ENCODE peak calls at places on chromosomes 12 and 14, in five cellular contexts. U is SK-N-SH, C is psoas muscle, Z is ovary, M is ascending aorta. G is an unnamed sample. For H3K36me3, the result is how much of the 10 kb centered on the place peaks cover.

GRCh38 chr12:3061129-3061857 is 15.9 kb upstream of the TSPAN9 start:
- DNase-seq in U (no peak), C (no peak), Z (no peak), M (no peak), G (no peak)

GRCh38 chr14:71319646-71320045 is 412.4 kb downstream of the PCNX1 start:
- DNase-seq in U (peak), C (no peak), Z (peak), M (no peak), G (no peak)

GRCh38 chr12:92272301-92272964 is 126.8 kb upstream of the BTG1 start:
- DNase-seq in U (no peak), C (no peak), Z (no peak), M (no peak), G (no peak)

GRCh38 chr14:77120771-77121743 is 20.5 kb downstream of the ZDHHC22 start:
- DNase-seq in U (no peak), C (no peak), Z (no peak), M (no peak), G (no peak)

GRCh38 chr12:120055231-120055630 is 61.3 kb downstream of the RAB35 start:
- DNase-seq in U (no peak), C (no peak), Z (no peak), M (no peak), G (no peak)

GRCh38 chr14:49961270-49962222 is 68.7 kb downstream of the ARF6 start:
- DNase-seq in U (no peak), C (no peak), Z (no peak), M (no peak), G (no peak)

GRCh38 chr12:52234226-52234810 is 1.3 kb downstream of the KRT7 start:
- DNase-seq in U (no peak), C (no peak), Z (no peak), M (no peak), G (no peak)

GRCh38 chr12:122836027-122836921 is 1.0 kb downstream of the HIP1R start:
- DNase-seq in U (peak), C (no peak), Z (no peak), M (no peak), G (no peak)

GRCh38 chr14:63891148-63891964 is 38.6 kb downstream of the SYNE2 start:
- DNase-seq in U (no peak), C (no peak), Z (no peak), M (no peak), G (no peak)

GRCh38 chr14:66405158-66405557 is 81.0 kb upstream of the CCDC196 start:
- DNase-seq in U (no peak), C (no peak), Z (no peak), M (no peak), G (peak)

GRCh38 chr14:86196476-86196875 is 666.5 kb downstream of the FLRT2 start:
- DNase-seq in U (no peak), C (no peak), Z (no peak), M (no peak), G (no peak)

GRCh38 chr12:11862794-11863193 is 207.9 kb upstream of the BCL2L14 start:
- DNase-seq in U (no peak), C (no peak), Z (no peak), M (no peak), G (no peak)

GRCh38 chr12:50715174-50715573 is 48.7 kb upstream of the ATF1 start:
- DNase-seq in U (no peak), C (no peak), Z (no peak), M (no peak), G (no peak)

GRCh38 chr14:68779761-68780323 is 13.0 kb downstream of the ZFP36L1 start:
- DNase-seq in U (no peak), C (no peak), Z (no peak), M (peak), G (peak)

GRCh38 chr14:101706509-101707284 is 54.8 kb upstream of the PPP2R5C start:
- DNase-seq in U (no peak), C (no peak), Z (no peak), M (no peak), G (no peak)

GRCh38 chr12:84910549-84911241 is 1.9 kb downstream of the SLC6A15 start:
- DNase-seq in U (peak), C (no peak), Z (no peak), M (no peak), G (no peak)

GRCh38 chr14:60956632-60957031 is 24.2 kb downstream of the TRMT5 start:
- DNase-seq in U (no peak), C (no peak), Z (no peak), M (no peak), G (no peak)

GRCh38 chr12:77402726-77403125 is 337.4 kb upstream of the E2F7 start:
- DNase-seq in U (no peak), C (no peak), Z (no peak), M (no peak), G (no peak)

GRCh38 chr14:31263485-31264133 is 56.0 kb upstream of the HECTD1 start:
- DNase-seq in U (no peak), C (peak), Z (peak), M (peak), G (peak)

GRCh38 chr14:93430319-93430801 is 379 bp upstream of the UNC79 start:
- DNase-seq in U (peak), C (peak), Z (no peak), M (no peak), G (no peak)

GRCh38 chr12:110079477-110080400 is 31.4 kb upstream of the C12orf76 start:
- DNase-seq in U (no peak), C (peak), Z (no peak), M (peak), G (no peak)

DNA sequence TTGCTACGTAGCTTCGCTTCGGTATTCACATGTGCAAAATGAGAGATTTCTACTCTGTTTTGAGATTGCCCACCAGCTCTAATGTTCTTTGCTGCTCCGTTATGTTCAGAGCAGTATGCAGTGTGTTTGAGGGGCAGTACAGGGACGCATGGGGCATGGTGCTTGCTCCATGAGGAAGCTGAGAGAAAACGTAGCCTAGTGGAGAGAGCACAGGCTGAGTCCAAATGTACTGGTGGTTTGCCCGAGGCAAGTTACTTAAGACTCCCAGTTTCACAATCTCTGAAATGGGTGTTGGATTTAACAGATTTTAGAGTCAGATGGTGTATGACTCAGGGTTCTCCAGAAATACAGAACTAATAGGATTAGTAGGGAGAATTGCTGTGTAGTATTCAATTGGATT is 310.5 kb downstream of the ETNK1 start:
- DNase-seq in U (no peak), C (no peak), Z (no peak), M (no peak), G (no peak)
- H3K4me3 ChIP-seq in U (no peak), C (no peak), Z (no peak), M (peak), G (no peak)

GRCh38 chr14:33676135-33676566 is 274.7 kb downstream of the EGLN3 start:
- DNase-seq in U (peak), C (no peak), Z (no peak), M (no peak), G (no peak)
- TF ChIP-seq CTCF in U (peak), C (peak), Z (no peak), M (no peak), G (peak)

GRCh38 chr14:24279301-24280186 is 8.1 kb upstream of the RABGGTA start:
- DNase-seq in U (peak), C (no peak), Z (no peak), M (no peak), G (no peak)

GRCh38 chr14:24274101-24274543 is 2.7 kb upstream of the RABGGTA start:
- DNase-seq in U (no peak), C (no peak), Z (no peak), M (no peak), G (peak)

GRCh38 chr14:24280797-24281460 is 9.5 kb upstream of the RABGGTA start:
- DNase-seq in U (no peak), C (no peak), Z (no peak), M (no peak), G (no peak)

GRCh38 chr14:24275524-24276139 is 4.2 kb upstream of the RABGGTA start:
- DNase-seq in U (no peak), C (no peak), Z (no peak), M (no peak), G (no peak)

DNA sequence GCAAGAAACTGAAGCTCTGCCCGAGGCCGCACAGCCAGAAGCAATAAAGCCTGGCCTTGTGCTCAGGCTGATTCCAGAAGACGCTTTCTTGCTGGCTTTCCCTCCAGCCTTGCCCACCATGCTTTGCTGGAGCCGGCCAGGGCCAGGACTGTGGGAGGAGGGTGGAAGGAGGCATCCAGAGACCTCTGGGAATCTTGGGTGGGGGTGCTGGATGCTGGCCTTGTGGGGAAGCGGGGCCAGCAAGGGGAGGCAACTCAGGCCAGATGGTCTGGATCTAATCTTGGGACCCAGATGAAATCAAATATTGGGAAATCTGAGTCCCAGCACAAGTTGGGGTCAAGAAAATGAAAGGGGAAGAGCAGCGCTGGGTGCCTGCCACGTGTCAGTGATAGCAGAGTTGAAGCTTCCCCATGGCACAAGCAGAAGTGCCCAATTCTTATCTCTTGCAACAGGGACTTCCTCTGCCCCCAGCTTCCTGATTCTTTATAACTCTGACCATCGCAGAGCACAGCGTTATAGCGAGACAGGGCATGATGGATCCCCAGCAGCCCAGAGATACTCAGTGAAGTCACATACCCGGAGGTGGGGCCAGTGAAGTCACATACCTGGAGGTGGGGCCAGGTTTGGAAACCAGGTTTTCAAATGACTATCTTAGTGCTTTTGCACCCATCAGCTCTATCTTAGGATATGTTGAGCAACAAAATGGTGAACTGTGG is 6.4 kb upstream of the RABGGTA start:
- DNase-seq in U (no peak), C (no peak), Z (no peak), M (no peak), G (no peak)
- H3K36me3 ChIP-seq in U (under half), C (under half), Z (under half), M (under half), G (under half)

GRCh38 chr14:103057028-103057371 is 349 bp downstream of the CDC42BPB start:
- DNase-seq in U (peak), C (no peak), Z (peak), M (peak), G (no peak)
- H3K4me3 ChIP-seq in U (peak), C (peak), Z (peak), M (peak), G (peak)

GRCh38 chr12:121812320-121812871 is 8.6 kb downstream of the SETD1B start:
- DNase-seq in U (peak), C (peak), Z (peak), M (no peak), G (no peak)
- TF ChIP-seq CTCF in U (no peak), C (peak), Z (peak), M (no peak), G (no peak)

GRCh38 chr12:25529738-25530137 is 23.3 kb downstream of the LMNTD1 start:
- DNase-seq in U (no peak), C (no peak), Z (no peak), M (no peak), G (peak)
- H3K36me3 ChIP-seq in U (under half), C (under half), Z (under half), M (under half), G (under half)

GRCh38 chr14:47715330-47715729 is 39.9 kb upstream of the MDGA2 start:
- DNase-seq in U (no peak), C (no peak), Z (no peak), M (no peak), G (peak)

GRCh38 chr14:47722929-47723693 is 47.7 kb upstream of the MDGA2 start:
- DNase-seq in U (no peak), C (no peak), Z (no peak), M (no peak), G (no peak)

GRCh38 chr14:47720281-47720680 is 44.9 kb upstream of the MDGA2 start:
- DNase-seq in U (no peak), C (no peak), Z (no peak), M (no peak), G (no peak)
- H3K4me3 ChIP-seq in U (no peak), C (no peak), Z (no peak), M (no peak), G (no peak)

DNA sequence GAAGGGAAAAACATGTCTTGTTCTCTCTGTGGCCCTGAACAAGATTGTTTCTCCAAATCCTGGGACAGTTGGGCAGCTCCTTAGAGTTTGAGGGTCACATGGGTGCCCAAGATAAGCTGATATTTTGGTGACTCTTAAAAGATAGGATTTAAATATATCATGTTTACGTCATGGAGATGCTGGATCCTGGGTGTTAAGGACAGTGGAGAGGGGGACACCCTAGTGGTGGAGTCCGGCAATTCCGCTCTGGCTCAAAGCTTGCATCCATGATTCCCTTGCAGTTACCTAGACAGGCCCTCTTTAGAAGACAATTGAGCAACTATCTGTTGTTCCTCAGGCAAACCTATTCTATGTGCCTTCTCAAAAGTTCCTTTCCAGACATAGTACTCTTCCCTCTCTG is 101.8 kb downstream of the CMKLR1 start:
- DNase-seq in U (no peak), C (no peak), Z (no peak), M (no peak), G (no peak)
- TF ChIP-seq CTCF in U (peak), C (no peak), Z (no peak), M (no peak), G (peak)

DNA sequence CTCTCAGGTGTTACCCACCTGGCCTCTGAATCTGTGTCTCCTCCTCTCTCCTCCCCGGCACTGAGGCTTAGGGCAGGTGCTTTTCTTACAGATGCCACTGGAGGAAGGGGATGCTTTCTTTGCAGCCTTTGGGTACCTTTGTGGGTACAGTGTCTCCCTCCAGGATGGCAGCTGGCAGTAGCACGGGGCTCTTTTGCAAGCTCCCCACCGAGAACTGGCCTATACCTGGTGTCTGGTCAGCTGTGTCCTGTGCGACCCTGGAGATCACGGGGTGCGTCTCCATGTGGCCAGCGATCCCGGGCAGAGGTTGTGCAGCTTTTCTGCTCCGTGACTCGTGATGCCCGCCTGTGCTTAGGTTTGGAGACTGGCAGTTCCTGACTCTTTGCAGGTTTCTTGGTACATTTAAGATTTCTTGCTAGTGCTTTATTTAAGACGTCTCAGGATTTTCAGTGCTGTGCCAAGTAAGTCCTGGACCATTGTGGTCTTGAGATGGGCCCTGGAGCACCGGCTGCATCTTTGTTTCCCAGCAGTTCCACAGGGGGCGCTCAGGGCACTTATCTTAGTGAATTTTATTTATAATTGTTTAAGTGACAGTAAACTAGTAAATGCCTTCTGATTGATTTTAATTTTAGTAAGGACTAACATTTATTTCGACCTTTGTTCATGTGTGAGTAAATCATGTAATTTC is 68.9 kb downstream of the DDX51 start:
- DNase-seq in U (no peak), C (no peak), Z (no peak), M (no peak), G (no peak)
- H3K36me3 ChIP-seq in U (half or more), C (under half), Z (under half), M (under half), G (under half)

DNA sequence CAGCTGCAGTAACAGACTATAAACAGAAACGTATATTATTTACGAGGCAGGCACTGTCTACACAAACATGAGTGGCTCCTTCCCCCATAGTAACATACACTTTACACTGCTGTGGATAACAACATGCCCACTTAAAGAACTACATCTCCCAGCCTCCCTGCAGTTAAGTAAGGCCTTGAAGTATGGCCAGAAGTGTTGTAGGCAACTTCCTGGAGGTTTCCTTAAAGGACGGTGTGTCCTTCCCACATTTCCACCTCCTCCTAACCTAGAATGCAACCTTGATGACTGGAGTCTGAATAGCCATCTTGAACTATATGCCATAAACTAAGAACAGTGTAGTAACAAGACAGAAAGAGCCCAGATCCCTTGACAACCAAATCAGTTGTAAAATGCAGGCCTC is 20.3 kb downstream of the MED13L start:
- DNase-seq in U (no peak), C (no peak), Z (no peak), M (no peak), G (no peak)
- H3K4me3 ChIP-seq in U (no peak), C (no peak), Z (no peak), M (no peak), G (no peak)

G was measured in kidney epithelial cell.